ENCODE peak calls at places on chromosomes 13 and 19, in four cellular contexts. T is IMR-90, X is neuronal stem cell, N is keratinocyte. Z is an unnamed sample.
A peak's percentile ranks its signal among the peaks of the same experiment; 100 is the strongest.

GRCh38 chr13:39012608-39013007 is 22.0 kb upstream of the STOML3 start:
- DNase-seq in T (no peak), X (no peak), N (no peak), Z (no peak)

GRCh38 chr13:42539670-42540069 is 34.3 kb upstream of the TNFSF11 start:
- DNase-seq in T (no peak), X (no peak), N (no peak), Z (no peak)

GRCh38 chr13:111492341-111492945 is 172.0 kb downstream of the TEX29 start:
- DNase-seq in T (no peak), X (no peak), N (no peak), Z (no peak)

GRCh38 chr19:16039545-16039944 is 36.8 kb upstream of the TPM4 start:
- DNase-seq in T (no peak), X (no peak), N (no peak), Z (no peak)

GRCh38 chr13:83340170-83340569 is 542.1 kb downstream of the SLITRK1 start:
- DNase-seq in T (no peak), X (no peak), N (no peak), Z (no peak)

GRCh38 chr13:75415720-75416119 is 66.2 kb downstream of the TBC1D4 start:
- DNase-seq in T (peak; percentile 89), X (no peak), N (no peak), Z (no peak)

GRCh38 chr19:29384676-29385075 is 141.1 kb upstream of the VSTM2B start:
- DNase-seq in T (no peak), X (no peak), N (no peak), Z (no peak)

GRCh38 chr19:51651216-51651846 is 4.7 kb upstream of the SIGLEC14 start:
- DNase-seq in T (no peak), X (no peak), N (no peak), Z (no peak)

GRCh38 chr19:814108-815078 is 7.4 kb downstream of the PLPPR3 start:
- DNase-seq in T (no peak), X (no peak), N (no peak), Z (peak; percentile 34)

GRCh38 chr19:6731822-6732221 is 5.6 kb downstream of the GPR108 start:
- DNase-seq in T (no peak), X (no peak), N (no peak), Z (no peak)

GRCh38 chr19:48629599-48630288 is 7.4 kb downstream of the DBP start:
- DNase-seq in T (no peak), X (peak; percentile 83), N (no peak), Z (peak; percentile 56)

GRCh38 chr19:51460164-51460992 is 2.1 kb upstream of the SIGLEC8 start:
- DNase-seq in T (peak; percentile 7), X (no peak), N (no peak), Z (no peak)

GRCh38 chr13:91627952-91628739 is 229.7 kb downstream of the GPC5 start:
- DNase-seq in T (no peak), X (no peak), N (no peak), Z (no peak)

GRCh38 chr13:101576452-101576851 is 124.0 kb downstream of the ITGBL1 start:
- DNase-seq in T (peak; percentile 81), X (no peak), N (no peak), Z (no peak)

GRCh38 chr13:28136916-28137315 is 1.4 kb upstream of the PAN3 start:
- DNase-seq in T (no peak), X (no peak), N (no peak), Z (no peak)
- H3K9ac ChIP-seq in T (peak overlapping the region; percentile 34), X (no peak overlapping the region), N (peak overlapping the region; percentile 80), Z (peak overlapping the region; percentile 100)

GRCh38 chr19:2538096-2538757 is 62.3 kb downstream of the GADD45B start:
- DNase-seq in T (no peak), X (no peak), N (no peak), Z (no peak)

GRCh38 chr19:2540251-2540645 is 64.3 kb downstream of the GADD45B start:
- DNase-seq in T (no peak), X (no peak), N (no peak), Z (no peak)

GRCh38 chr19:2543463-2544442 is 67.8 kb downstream of the GADD45B start:
- DNase-seq in T (peak; percentile 98), X (peak; percentile 89), N (peak; percentile 71), Z (peak; percentile 65)

GRCh38 chr19:2542341-2543069 is 66.6 kb downstream of the GADD45B start:
- DNase-seq in T (peak; percentile 71), X (no peak), N (no peak), Z (no peak)

GRCh38 chr19:2540646-2541454 is 64.9 kb downstream of the GADD45B start:
- DNase-seq in T (peak; percentile 97), X (peak; percentile 93), N (peak; percentile 85), Z (no peak)
- H3K4me3 ChIP-seq in T (peak overlapping the region; percentile 0), X (no peak overlapping the region), N (peak overlapping the region; percentile 43), Z (no peak overlapping the region)

DNA sequence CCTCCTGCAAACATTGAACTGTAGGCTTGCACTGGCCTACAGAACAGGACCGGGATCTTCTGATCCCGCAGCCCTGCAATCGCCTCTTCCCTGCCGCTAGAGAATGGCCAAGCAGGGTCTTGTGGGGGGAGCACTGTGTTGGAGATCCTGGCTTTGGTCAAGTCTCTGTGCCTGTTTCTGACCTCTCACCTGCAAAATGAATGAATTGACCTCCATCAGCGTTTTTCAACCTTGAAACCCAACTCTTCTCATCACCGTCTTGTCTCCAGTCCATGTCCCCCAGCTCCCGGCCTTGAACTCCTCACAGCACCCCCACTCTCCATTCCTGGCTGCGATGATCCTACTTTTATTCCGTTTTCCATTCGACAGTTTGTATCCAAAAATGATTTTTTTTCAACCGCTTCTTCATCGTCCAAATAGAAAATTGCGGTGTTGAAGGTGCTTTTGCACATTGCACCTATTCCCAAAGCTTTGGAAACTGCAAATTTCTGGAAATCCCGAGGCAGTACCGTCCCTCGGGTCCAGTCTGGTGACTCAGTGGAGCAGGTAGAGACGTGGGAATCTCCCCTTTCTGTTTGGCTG is 2.0 kb downstream of the MYO9B start:
- DNase-seq in T (no peak), X (no peak), N (no peak), Z (no peak)
- H3K4me1 ChIP-seq in T (peaks cover 24% of the 10 kb centered on the region), X (peaks cover 24% of the 10 kb centered on the region), N (peaks cover 44% of the 10 kb centered on the region), Z (peaks cover 45% of the 10 kb centered on the region)

DNA sequence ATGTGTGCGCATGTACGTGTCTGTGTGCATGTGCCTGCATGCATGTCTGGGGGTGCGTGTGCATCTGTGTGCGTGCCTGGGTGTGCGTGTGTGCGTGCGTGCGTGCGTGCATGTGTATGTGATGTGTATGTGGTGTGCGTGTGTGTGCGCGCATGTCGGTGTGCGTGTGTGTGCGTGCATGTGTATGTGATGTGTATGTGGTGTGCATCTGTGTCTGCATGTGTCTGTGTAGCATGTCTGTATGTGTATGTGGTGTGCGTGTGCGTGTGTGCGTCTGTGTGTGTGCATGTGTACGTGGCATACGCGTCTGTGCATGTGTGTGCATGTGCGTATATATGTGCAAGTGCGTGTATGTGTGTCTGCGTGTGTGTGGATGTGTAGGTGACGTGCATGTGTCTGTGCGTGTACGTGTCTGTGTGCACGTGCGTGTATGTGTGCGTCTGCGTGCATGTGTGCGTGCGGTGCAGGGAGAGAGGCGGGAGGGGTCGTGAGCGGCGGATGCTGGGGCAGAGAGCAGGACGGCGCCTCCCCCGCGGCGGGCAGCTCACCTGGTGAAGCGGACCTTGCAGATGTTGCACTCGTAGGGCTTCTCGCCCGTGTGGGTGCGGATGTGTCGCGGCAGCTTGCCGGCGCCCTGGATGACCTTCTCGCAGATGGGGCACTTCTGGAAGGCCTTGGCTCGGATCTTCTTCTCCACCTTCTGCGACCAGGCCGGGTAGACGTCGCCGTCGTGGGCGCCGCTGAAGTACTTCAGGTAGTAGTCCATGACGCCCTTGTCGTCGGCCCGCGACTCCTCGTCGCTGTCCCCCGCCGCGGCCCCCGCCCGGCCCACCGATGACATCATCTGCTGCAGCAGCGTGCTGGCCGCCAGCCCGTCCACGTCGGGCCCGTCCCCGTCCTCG is 13.0 kb downstream of the ZBTB7A start:
- DNase-seq in T (no peak), X (no peak), N (no peak), Z (no peak)
- H3K9ac ChIP-seq in T (no peak overlapping the region), X (peak overlapping the region; percentile 91), N (peak overlapping the region; percentile 43), Z (no peak overlapping the region)

GRCh38 chr13:40191186-40191980 is 475.1 kb downstream of the FOXO1 start:
- DNase-seq in T (no peak), X (no peak), N (no peak), Z (no peak)

GRCh38 chr13:40189426-40189825 is 477.0 kb downstream of the FOXO1 start:
- DNase-seq in T (no peak), X (no peak), N (no peak), Z (no peak)

GRCh38 chr13:40192516-40193257 is 473.8 kb downstream of the FOXO1 start:
- DNase-seq in T (no peak), X (no peak), N (no peak), Z (no peak)

GRCh38 chr13:40189885-40190655 is 476.4 kb downstream of the FOXO1 start:
- DNase-seq in T (no peak), X (peak; percentile 59), N (no peak), Z (no peak)

GRCh38 chr13:40190656-40191100 is 475.8 kb downstream of the FOXO1 start:
- DNase-seq in T (peak; percentile 12), X (peak; percentile 57), N (peak; percentile 53), Z (peak; percentile 38)
- H3K4me3 ChIP-seq in T (no peak overlapping the region), X (no peak overlapping the region), N (peak overlapping the region; percentile 4), Z (no peak overlapping the region)

GRCh38 chr13:41059896-41060722 is 1.2 kb upstream of the WBP4 start:
- DNase-seq in T (peak; percentile 87), X (peak; percentile 84), N (no peak), Z (peak; percentile 85)

GRCh38 chr13:41060723-41061074 is 610 bp upstream of the WBP4 start:
- DNase-seq in T (no peak), X (peak; percentile 90), N (no peak), Z (peak; percentile 88)

GRCh38 chr13:41059466-41059865 is 1.8 kb upstream of the WBP4 start:
- DNase-seq in T (peak; percentile 11), X (no peak), N (no peak), Z (no peak)

GRCh38 chr13:41056996-41057711 is 4.2 kb upstream of the WBP4 start:
- DNase-seq in T (no peak), X (no peak), N (no peak), Z (no peak)

DNA sequence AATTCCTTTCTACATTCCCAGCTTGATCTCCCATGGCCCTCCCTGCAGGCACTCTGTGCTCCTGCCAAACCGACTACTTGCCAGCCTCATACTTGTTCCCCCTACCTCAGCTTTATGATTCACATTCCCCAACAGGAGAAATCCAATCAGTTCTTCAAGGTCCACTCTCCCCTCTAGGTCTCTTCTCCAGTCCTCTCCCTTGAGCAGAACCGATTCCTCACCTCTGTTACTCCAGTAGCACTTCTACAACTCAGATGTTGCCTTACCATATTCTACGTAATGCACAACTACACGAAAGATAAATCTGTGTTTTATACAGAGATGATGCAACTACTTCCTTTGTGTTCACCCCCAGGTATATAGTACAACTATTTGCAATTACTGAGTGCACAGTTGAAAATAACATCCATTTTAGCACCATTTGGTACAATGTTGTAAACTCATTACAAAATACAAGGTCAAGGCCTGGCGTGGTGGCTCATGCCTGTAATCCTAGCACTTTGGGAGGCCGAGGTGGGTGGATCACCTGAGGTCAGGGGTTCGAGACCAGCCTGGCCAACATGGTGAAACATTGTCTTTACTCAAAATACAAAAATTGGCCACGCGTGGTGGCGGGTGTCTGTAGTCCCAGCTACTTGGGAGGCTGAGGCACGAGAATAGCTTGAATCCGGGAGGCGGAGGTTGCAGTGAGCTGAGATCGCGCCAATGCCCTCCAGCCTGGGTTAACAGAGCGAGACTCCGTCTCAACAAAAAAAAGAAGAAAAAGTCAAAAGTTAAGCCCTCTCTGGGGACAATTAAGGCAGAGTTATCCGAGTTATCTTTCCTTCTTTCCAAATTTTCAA is 2.9 kb upstream of the WBP4 start:
- DNase-seq in T (peak; percentile 4), X (no peak), N (no peak), Z (peak; percentile 49)
- H3K4me1 ChIP-seq in T (peaks cover 7% of the 10 kb centered on the region), X (peaks cover 1% of the 10 kb centered on the region), N (peaks cover 22% of the 10 kb centered on the region), Z (peaks cover 69% of the 10 kb centered on the region)

Z was measured in DND-41.